ENCODE peak calls at places on chromosomes 6 and 20, in four cellular contexts. One of them, this sample, is unnamed.

GRCh38 chr20:38875170-38875993 is 50.8 kb upstream of the FAM83D start:
- DNase-seq in psoas muscle: no peak
- DNase-seq in mucosa of descending colon: peak
- DNase-seq in HFF-Myc: no peak
- DNase-seq in this sample: no peak

GRCh38 chr6:53439556-53439955 is 90.8 kb upstream of the ELOVL5 start:
- DNase-seq in psoas muscle: no peak
- DNase-seq in mucosa of descending colon: no peak
- DNase-seq in HFF-Myc: no peak
- DNase-seq in this sample: no peak

GRCh38 chr6:52975580-52975979 is 19.5 kb downstream of the GSTA4 start:
- DNase-seq in psoas muscle: no peak
- DNase-seq in mucosa of descending colon: no peak
- DNase-seq in HFF-Myc: no peak
- DNase-seq in this sample: no peak

GRCh38 chr6:169725270-169726048 is 1.2 kb upstream of the PHF10 start:
- DNase-seq in psoas muscle: peak
- DNase-seq in mucosa of descending colon: peak
- DNase-seq in HFF-Myc: no peak
- DNase-seq in this sample: no peak

GRCh38 chr6:108350528-108350927 is 55.7 kb downstream of the AFG1L start:
- DNase-seq in psoas muscle: no peak
- DNase-seq in mucosa of descending colon: no peak
- DNase-seq in HFF-Myc: no peak
- DNase-seq in this sample: no peak

GRCh38 chr6:3697609-3698008 is 53.9 kb downstream of the PXDC1 start:
- DNase-seq in psoas muscle: no peak
- DNase-seq in mucosa of descending colon: no peak
- DNase-seq in HFF-Myc: peak
- DNase-seq in this sample: peak

GRCh38 chr6:124793406-124793805 is 168.8 kb upstream of the RNF217 start:
- DNase-seq in psoas muscle: no peak
- DNase-seq in mucosa of descending colon: no peak
- DNase-seq in HFF-Myc: no peak
- DNase-seq in this sample: no peak

GRCh38 chr20:49505518-49505917 is 23.1 kb upstream of the KCNB1 start:
- DNase-seq in psoas muscle: peak
- DNase-seq in mucosa of descending colon: no peak
- DNase-seq in HFF-Myc: no peak
- DNase-seq in this sample: peak

GRCh38 chr6:35170166-35170565 is 29.0 kb upstream of the TCP11 start:
- DNase-seq in psoas muscle: no peak
- DNase-seq in mucosa of descending colon: no peak
- DNase-seq in HFF-Myc: no peak
- DNase-seq in this sample: no peak

GRCh38 chr6:28709478-28710349 is 184.0 kb downstream of the GPX5 start:
- DNase-seq in psoas muscle: no peak
- DNase-seq in mucosa of descending colon: no peak
- DNase-seq in HFF-Myc: no peak
- DNase-seq in this sample: no peak

GRCh38 chr6:43096451-43097097 is 20.5 kb downstream of the PTK7 start:
- DNase-seq in psoas muscle: no peak
- DNase-seq in mucosa of descending colon: no peak
- DNase-seq in HFF-Myc: no peak
- DNase-seq in this sample: peak

GRCh38 chr20:33871362-33871761 is 60.2 kb downstream of the CHMP4B start:
- DNase-seq in psoas muscle: no peak
- DNase-seq in mucosa of descending colon: no peak
- DNase-seq in HFF-Myc: no peak
- DNase-seq in this sample: peak

GRCh38 chr6:135703621-135704020 is 147.9 kb upstream of the PDE7B start:
- DNase-seq in psoas muscle: no peak
- DNase-seq in mucosa of descending colon: no peak
- DNase-seq in HFF-Myc: no peak
- DNase-seq in this sample: no peak

GRCh38 chr6:136201735-136202134 is 48.4 kb downstream of the MTFR2 start:
- DNase-seq in psoas muscle: no peak
- DNase-seq in mucosa of descending colon: no peak
- DNase-seq in HFF-Myc: no peak
- DNase-seq in this sample: no peak

GRCh38 chr6:53854843-53855567 is 60.2 kb downstream of the LRRC1 start:
- DNase-seq in psoas muscle: no peak
- DNase-seq in mucosa of descending colon: no peak
- DNase-seq in HFF-Myc: no peak
- DNase-seq in this sample: no peak

DNA sequence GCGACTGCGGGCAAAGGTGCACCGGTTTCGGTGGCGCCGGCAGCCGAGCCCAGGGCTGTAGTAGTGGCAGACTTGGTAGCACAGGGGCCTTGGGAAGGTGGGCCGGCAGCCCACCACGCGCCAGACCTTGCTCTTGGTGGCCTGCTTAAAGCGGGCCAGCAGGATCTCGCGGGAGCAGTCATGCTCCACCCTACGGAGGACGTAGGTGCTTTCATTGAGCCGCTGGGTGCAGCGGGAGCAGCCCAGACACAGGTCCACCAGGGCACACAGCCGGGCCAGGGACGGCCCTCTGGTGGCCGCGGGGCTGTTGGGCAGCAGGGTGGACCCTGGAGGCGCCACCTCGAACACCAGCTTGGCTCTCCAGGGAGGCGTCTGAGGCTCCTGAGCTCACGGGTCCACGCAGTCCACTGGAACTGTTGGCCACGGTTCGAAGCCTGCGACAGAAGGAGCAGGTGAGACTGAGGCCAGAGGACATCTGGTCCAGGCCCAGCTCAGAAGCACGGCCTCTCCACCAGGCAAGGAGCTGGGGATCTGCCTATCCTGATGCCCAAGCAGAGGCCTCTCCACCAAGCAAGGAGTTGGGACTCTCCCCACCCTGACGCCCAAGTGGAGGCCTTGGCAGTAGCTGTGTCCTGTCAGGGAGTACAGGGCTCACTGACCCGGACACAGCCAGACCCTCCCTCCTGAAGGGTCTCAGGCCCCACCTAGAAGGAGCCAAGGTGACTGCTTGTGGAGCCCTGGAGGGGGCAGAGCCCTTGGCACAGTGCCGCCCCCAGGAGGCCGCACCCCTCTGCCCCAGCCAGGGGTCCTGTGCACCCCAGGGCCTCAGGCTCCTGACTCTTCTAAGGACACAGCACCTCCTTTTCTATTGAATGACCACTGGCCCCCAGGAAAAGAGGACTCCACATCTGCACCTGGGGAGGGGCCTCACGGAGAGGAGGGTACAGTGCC is 976 bp downstream of the HELZ2 start:
- DNase-seq in psoas muscle: no peak
- DNase-seq in mucosa of descending colon: no peak
- DNase-seq in HFF-Myc: no peak
- DNase-seq in this sample: no peak
- TF ChIP-seq CTCF in psoas muscle: no peak
- TF ChIP-seq CTCF in mucosa of descending colon: no peak
- TF ChIP-seq CTCF in HFF-Myc: peak
- TF ChIP-seq CTCF in this sample: peak

GRCh38 chr6:109595998-109596397 is 95.0 kb downstream of the AK9 start:
- DNase-seq in psoas muscle: no peak
- DNase-seq in mucosa of descending colon: no peak
- DNase-seq in HFF-Myc: no peak
- DNase-seq in this sample: no peak
- TF ChIP-seq CTCF in psoas muscle: no peak
- TF ChIP-seq CTCF in mucosa of descending colon: no peak
- TF ChIP-seq CTCF in HFF-Myc: peak
- TF ChIP-seq CTCF in this sample: peak

GRCh38 chr6:158661156-158661555 is 11.3 kb downstream of the SYTL3 start:
- DNase-seq in psoas muscle: no peak
- DNase-seq in mucosa of descending colon: no peak
- DNase-seq in HFF-Myc: no peak
- DNase-seq in this sample: no peak
- TF ChIP-seq CTCF in psoas muscle: no peak
- TF ChIP-seq CTCF in mucosa of descending colon: no peak
- TF ChIP-seq CTCF in HFF-Myc: no peak
- TF ChIP-seq CTCF in this sample: no peak

GRCh38 chr6:105787747-105788146 is 298.4 kb upstream of the PRDM1 start:
- DNase-seq in psoas muscle: no peak
- DNase-seq in mucosa of descending colon: no peak
- DNase-seq in HFF-Myc: no peak
- DNase-seq in this sample: no peak

GRCh38 chr6:105793132-105793531 is 293.0 kb upstream of the PRDM1 start:
- DNase-seq in psoas muscle: no peak
- DNase-seq in mucosa of descending colon: no peak
- DNase-seq in HFF-Myc: no peak
- DNase-seq in this sample: no peak

GRCh38 chr6:105789935-105790334 is 296.2 kb upstream of the PRDM1 start:
- DNase-seq in psoas muscle: no peak
- DNase-seq in mucosa of descending colon: no peak
- DNase-seq in HFF-Myc: no peak
- DNase-seq in this sample: no peak

GRCh38 chr6:105791569-105792318 is 294.4 kb upstream of the PRDM1 start:
- DNase-seq in psoas muscle: no peak
- DNase-seq in mucosa of descending colon: no peak
- DNase-seq in HFF-Myc: no peak
- DNase-seq in this sample: no peak

GRCh38 chr6:105790635-105791034 is 295.5 kb upstream of the PRDM1 start:
- DNase-seq in psoas muscle: no peak
- DNase-seq in mucosa of descending colon: no peak
- DNase-seq in HFF-Myc: no peak
- DNase-seq in this sample: no peak
- TF ChIP-seq CTCF in psoas muscle: no peak
- TF ChIP-seq CTCF in mucosa of descending colon: no peak
- TF ChIP-seq CTCF in HFF-Myc: no peak
- TF ChIP-seq CTCF in this sample: peak

GRCh38 chr20:40766790-40767529 is 77.9 kb upstream of the MAFB start:
- DNase-seq in psoas muscle: no peak
- DNase-seq in mucosa of descending colon: no peak
- DNase-seq in HFF-Myc: no peak
- DNase-seq in this sample: no peak

GRCh38 chr20:40767530-40767924 is 78.5 kb upstream of the MAFB start:
- DNase-seq in psoas muscle: no peak
- DNase-seq in mucosa of descending colon: no peak
- DNase-seq in HFF-Myc: no peak
- DNase-seq in this sample: no peak

GRCh38 chr20:40766081-40766480 is 77.0 kb upstream of the MAFB start:
- DNase-seq in psoas muscle: no peak
- DNase-seq in mucosa of descending colon: no peak
- DNase-seq in HFF-Myc: no peak
- DNase-seq in this sample: no peak

GRCh38 chr20:40760399-40760798 is 71.4 kb upstream of the MAFB start:
- DNase-seq in psoas muscle: no peak
- DNase-seq in mucosa of descending colon: no peak
- DNase-seq in HFF-Myc: no peak
- DNase-seq in this sample: no peak

DNA sequence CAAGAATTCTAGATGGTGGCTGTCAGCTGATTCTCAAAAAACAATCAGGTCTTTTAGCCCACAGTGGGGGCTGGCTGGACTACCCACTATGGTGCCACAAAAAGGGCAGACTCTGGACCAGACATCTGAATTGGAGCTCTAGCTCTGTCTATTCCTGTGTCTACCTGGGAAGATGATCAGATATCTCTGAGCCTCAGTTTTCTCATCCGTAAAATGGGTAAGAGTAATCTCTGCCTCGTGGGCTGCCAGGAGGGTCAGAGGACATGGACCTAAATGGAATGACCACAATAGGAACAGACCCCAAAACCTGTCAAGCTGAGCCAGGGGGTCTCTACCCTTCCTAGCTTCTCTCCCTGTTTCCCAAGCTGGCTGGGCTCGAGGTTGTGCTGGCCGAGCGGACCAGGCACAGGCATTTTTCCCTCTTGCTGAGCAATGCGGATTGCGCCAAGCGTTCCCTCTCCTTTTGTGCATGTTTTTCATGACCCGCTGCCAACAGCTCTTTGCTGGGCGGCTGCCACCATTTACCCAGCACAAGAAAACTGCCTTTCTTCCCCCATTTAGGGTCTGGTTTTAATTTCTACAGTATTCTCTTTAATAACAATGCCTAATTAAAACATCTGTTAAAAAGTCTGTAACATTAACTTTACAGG is 74.7 kb upstream of the MAFB start:
- DNase-seq in psoas muscle: no peak
- DNase-seq in mucosa of descending colon: no peak
- DNase-seq in HFF-Myc: no peak
- DNase-seq in this sample: peak
- TF ChIP-seq CTCF in psoas muscle: no peak
- TF ChIP-seq CTCF in mucosa of descending colon: no peak
- TF ChIP-seq CTCF in HFF-Myc: no peak
- TF ChIP-seq CTCF in this sample: no peak

GRCh38 chr6:121354764-121355163 is 20.5 kb upstream of the TBC1D32 start:
- DNase-seq in psoas muscle: no peak
- DNase-seq in mucosa of descending colon: no peak
- DNase-seq in HFF-Myc: no peak
- DNase-seq in this sample: no peak
- TF ChIP-seq CTCF in psoas muscle: no peak
- TF ChIP-seq CTCF in mucosa of descending colon: no peak
- TF ChIP-seq CTCF in HFF-Myc: peak
- TF ChIP-seq CTCF in this sample: peak

DNA sequence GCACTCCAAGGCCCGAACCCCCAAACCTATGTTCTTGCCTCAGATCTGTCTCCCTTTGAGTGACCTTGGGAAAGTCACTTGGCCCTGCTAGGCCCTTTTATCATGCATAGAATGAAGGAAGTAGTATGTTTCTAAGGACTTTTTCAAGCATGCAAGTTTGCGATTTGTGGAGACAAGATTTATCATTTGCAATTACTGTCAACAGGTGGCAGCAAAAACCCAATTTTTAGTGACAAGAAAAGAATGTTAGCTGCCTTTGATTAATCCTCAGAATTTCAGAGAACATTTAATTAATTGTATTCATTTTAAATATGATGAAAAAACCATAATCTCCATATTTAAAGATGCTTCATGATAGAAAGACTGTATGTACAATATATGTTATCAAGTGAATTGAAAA is 28.3 kb upstream of the PREP start:
- DNase-seq in psoas muscle: no peak
- DNase-seq in mucosa of descending colon: no peak
- DNase-seq in HFF-Myc: no peak
- DNase-seq in this sample: peak
- TF ChIP-seq CTCF in psoas muscle: peak
- TF ChIP-seq CTCF in mucosa of descending colon: no peak
- TF ChIP-seq CTCF in HFF-Myc: peak
- TF ChIP-seq CTCF in this sample: peak

DNA sequence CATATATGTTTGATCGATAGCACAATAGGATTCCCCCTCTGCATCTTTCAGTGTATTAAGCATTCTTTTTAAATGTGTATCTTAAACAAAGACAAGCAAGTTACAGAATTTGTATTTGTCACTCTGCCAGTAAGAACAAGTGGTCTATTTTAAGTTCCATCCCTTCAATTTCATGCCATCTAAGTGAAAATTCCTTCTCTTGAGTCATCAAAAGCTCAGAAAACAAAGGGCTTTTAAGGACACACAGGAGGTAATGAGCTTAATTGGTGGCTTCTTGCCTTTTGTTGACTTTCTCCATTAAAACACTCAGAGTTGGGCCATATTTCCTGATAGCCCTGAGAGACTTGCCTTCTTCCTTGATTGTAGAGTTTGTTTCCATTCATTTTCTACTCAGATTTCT is 547.7 kb downstream of the TENT5A start:
- DNase-seq in psoas muscle: no peak
- DNase-seq in mucosa of descending colon: no peak
- DNase-seq in HFF-Myc: no peak
- DNase-seq in this sample: peak
- TF ChIP-seq CTCF in psoas muscle: no peak
- TF ChIP-seq CTCF in mucosa of descending colon: no peak
- TF ChIP-seq CTCF in HFF-Myc: no peak
- TF ChIP-seq CTCF in this sample: no peak